ENCODE peak calls at places on chromosome 2, in four cellular contexts. K, A, U and I are unnamed samples.

GRCh38 chr2:109372171-109372568 is 241.6 kb downstream of the SEPTIN10 start:
- DNase-seq in K (peak), A (no peak), U (no peak), I (no peak)

GRCh38 chr2:163043201-163043600 is 204.6 kb upstream of the KCNH7 start:
- DNase-seq in A (no peak), U (no peak), K (no peak), I (no peak)

GRCh38 chr2:86044045-86044444 is 61.6 kb downstream of the POLR1A start:
- DNase-seq in U (no peak), A (no peak), K (no peak), I (no peak)

GRCh38 chr2:43127941-43128561 is 98.4 kb downstream of the ZFP36L2 start:
- DNase-seq in K (no peak), U (no peak), A (no peak), I (no peak)

GRCh38 chr2:118176601-118177000 is 88.3 kb downstream of the INSIG2 start:
- DNase-seq in A (no peak), U (no peak), K (no peak), I (no peak)

GRCh38 chr2:196046123-196046917 is 22.3 kb downstream of the DNAH7 start:
- DNase-seq in A (no peak), U (no peak), K (no peak), I (no peak)

GRCh38 chr2:101463885-101464653 is 10.8 kb downstream of the RFX8 start:
- DNase-seq in K (no peak), U (no peak), A (no peak), I (no peak)

GRCh38 chr2:60484080-60484737 is 69.2 kb downstream of the BCL11A start:
- DNase-seq in K (no peak), A (peak), U (no peak), I (no peak)

GRCh38 chr2:107822302-107822701 is 4.4 kb upstream of the RGPD4 start:
- DNase-seq in K (no peak), U (no peak), A (peak), I (no peak)

GRCh38 chr2:6143812-6144211 is 451.6 kb downstream of the SOX11 start:
- DNase-seq in A (no peak), K (no peak), U (no peak), I (no peak)

GRCh38 chr2:171248205-171248662 is 87.5 kb upstream of the TLK1 start:
- DNase-seq in A (no peak), K (no peak), U (no peak), I (no peak)

GRCh38 chr2:83615491-83615890 is 843.6 kb downstream of the SUCLG1 start:
- DNase-seq in A (no peak), K (no peak), U (no peak), I (no peak)

GRCh38 chr2:86825728-86826386 is 35.1 kb upstream of the CD8A start:
- DNase-seq in A (no peak), U (no peak), K (no peak), I (no peak)

GRCh38 chr2:7773362-7773973 is 856.3 kb downstream of the RNF144A start:
- DNase-seq in A (no peak), U (no peak), K (no peak), I (peak)
- TF ChIP-seq ELF1 in A (no peak), U (no peak), K (no peak), I (no peak)

DNA sequence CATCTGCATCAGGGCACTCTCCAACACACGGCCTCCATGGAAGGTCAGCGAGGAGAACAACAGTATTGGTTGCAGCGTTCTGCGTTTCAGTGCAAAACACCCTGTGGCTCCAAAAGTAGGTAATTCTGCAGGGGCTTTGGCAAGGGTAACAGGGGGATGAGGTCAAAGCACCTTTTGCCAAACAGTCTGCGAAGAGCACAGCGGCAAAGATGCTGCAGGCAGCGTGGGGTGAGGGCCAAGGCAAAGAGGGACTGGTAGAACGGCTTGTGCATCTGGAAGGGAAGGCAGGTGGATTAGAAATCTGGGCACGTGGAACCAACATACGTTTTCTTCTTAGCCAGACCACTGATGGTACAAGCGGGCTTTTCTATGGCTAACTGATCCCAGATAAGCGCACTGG is 26.6 kb upstream of the GBX2 start:
- DNase-seq in A (no peak), K (no peak), U (no peak), I (no peak)
- TF ChIP-seq ELF1 in A (no peak), K (no peak), U (no peak), I (no peak)

DNA sequence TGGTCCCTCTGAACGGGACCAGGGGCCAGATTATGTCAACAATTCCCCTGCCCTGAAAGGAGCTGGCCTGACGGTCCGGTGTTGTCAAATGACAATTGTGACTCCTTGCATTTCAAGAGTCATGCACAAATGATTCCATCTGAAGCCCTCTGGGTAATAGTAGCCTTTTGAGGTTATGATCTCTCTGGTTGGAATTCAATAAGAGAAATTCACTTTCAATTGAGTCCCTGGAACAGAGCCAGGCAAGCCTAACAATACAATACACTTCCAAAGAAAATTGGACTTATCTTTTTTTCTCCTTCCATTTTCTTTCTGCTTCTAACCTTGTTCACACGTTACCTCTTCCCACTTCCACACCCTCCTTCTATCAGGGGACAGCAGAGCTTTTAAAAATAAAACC is 116.8 kb downstream of the C1D start:
- DNase-seq in A (no peak), U (no peak), K (no peak), I (no peak)
- TF ChIP-seq ELF1 in A (no peak), U (no peak), K (no peak), I (no peak)

DNA sequence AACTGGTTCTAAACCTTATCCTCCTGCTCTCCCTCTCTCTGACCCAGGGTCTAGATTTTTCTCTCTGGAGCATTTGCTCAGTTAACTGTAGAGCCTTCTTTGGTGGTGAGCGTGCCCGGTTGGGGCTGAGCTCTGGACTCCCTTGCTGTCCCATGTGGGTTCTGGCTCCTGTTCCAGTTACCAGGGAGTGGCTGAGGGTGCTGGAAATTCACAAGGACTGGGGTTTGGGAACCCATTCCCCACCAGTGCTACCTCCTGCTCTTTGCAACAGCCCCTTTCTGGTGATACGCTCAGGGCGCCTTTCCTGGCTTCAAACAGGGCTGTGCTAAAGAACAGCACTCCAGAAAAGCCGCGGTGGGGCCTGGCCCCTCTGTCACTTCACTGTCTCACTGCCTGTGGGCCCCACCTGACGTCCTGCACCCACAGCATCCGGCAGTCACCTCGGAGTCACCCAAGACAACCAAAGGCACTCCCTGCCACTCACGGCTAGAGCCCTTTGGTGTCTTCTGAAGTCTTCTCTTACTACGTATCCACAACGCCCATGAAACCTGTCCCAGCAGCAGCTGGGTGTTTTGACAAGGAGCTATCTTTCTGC is 41.3 kb downstream of the CAPN13 start:
- DNase-seq in A (no peak), U (no peak), K (no peak), I (no peak)
- TF ChIP-seq ELF1 in A (no peak), U (no peak), K (no peak), I (no peak)

GRCh38 chr2:200302940-200303727 is 3.4 kb upstream of the SPATS2L start:
- DNase-seq in A (peak), U (no peak), K (no peak), I (peak)
- TF ChIP-seq ELF1 in A (peak), U (no peak), K (no peak), I (no peak)

DNA sequence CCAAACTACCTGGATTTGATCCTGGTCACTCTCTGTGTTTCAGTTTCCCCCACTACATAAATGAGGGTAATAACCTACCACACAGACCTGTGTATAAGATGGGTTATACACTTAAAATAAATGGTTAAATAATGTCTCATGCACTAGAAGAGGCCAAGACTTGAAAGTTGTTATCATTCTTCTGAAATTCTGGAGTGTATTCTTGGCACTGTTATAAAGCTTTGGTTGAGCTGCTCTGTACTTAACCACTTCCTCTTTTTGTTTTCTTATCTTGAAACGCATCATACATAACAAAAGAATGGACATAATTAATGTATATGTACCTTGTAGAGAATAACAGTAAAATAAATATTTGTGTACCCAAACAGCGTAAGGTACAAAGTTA is 281.0 kb downstream of the AFF3 start:
- DNase-seq in K (no peak), U (no peak), A (no peak), I (no peak)
- TF ChIP-seq ELF1 in K (no peak), U (no peak), A (no peak), I (no peak)

DNA sequence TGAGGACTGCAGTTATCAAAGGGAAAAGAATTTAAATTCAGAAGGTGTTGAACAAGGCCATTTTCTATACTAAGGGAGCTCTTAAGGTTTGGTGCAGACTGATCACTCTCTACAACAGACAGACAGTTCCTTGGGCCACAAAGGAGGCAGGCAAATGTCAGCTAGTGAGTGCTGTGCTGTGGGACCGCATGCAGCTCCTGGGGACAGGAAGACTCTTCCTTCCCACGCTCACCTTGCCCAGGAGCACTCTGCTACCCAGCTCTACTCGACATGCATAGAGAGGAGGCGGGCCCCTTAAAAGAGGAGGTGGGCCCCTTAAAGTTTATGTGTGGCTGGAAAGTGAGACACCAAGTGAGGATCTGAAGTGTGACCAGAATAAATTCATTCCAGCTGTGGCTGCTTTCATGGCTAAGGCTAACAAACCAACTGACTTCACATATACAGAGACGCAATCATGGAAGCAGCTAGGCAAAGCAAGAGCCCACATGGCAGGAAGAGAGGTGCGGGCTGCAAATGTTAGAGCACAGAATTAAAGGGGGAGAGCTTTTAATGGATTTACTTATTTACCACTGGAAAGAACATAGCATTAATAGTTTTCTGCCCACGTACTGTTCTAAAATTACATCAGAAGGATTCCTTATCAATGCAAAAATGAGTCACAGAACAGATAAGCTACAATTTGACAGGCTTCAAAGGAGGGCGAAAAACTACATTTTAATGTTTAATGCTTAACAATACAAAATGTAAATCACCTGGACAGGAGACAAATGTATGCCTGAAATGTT is 101.4 kb upstream of the RNU4ATAC start:
- DNase-seq in K (no peak), A (no peak), U (no peak), I (no peak)
- TF ChIP-seq ELF1 in K (no peak), A (no peak), U (no peak), I (no peak)

GRCh38 chr2:11939523-11939922 is 193.1 kb downstream of the LPIN1 start:
- DNase-seq in U (no peak), A (no peak), K (no peak), I (no peak)

GRCh38 chr2:11936761-11937160 is 190.3 kb downstream of the LPIN1 start:
- DNase-seq in K (no peak), U (no peak), A (no peak), I (no peak)

GRCh38 chr2:11940799-11941198 is 194.4 kb downstream of the LPIN1 start:
- DNase-seq in U (peak), A (no peak), K (no peak), I (no peak)

GRCh38 chr2:11940121-11940743 is 193.8 kb downstream of the LPIN1 start:
- DNase-seq in U (peak), A (no peak), K (no peak), I (no peak)

DNA sequence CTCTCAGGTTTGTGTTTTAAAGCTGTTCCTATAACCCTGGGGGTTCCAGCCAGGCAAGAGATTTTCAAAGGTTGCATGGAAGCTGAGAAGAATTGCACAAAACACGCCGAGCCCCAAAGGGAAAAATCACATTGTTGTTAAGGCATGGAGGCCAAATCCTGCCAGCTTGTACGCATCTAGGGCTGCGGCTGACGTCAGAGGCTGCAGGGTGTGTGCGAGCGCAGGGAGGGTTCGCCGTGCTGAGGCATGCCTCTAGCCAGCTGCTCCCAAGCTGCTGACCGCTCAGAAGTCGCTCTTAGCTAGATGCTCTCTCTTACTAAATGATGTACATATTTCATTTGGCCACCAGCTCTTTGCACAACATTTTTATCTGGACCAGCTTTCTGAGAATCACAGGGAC is 191.8 kb downstream of the LPIN1 start:
- DNase-seq in K (no peak), U (no peak), A (no peak), I (no peak)
- TF ChIP-seq ELF1 in K (no peak), U (no peak), A (no peak), I (no peak)

GRCh38 chr2:152297715-152298114 is 37.3 kb upstream of the FMNL2 start:
- DNase-seq in K (no peak), A (no peak), U (no peak), I (no peak)
- TF ChIP-seq ELF1 in K (no peak), A (no peak), U (no peak), I (no peak)

GRCh38 chr2:23523651-23524260 is 138.8 kb downstream of the KLHL29 start:
- DNase-seq in U (no peak), A (no peak), K (no peak), I (no peak)
- TF ChIP-seq ELF1 in U (no peak), A (no peak), K (no peak), I (no peak)